ENCODE peak calls at places on chromosomes 3 and 15, in ten cellular contexts. J is HTR-8/SVneo; C is activated CD4-positive, alpha-beta T cell treated with anti-CD3 and anti-CD28 coated beads for 24 hours; N is stimulated activated CD4-positive, alpha-beta T cell treated with anti-CD3 and anti-CD28 coated beads, Interleukin-4, amount 100 ng/mL, for 48 hours; E is germinal center; F is activated gamma-delta T cell treated with anti-CD3 and anti-CD28 coated beads, Interleukin-2, amount 50 U/mL, for 16 hours; Y is amygdala; R is T-helper 17 cell; O is astrocyte of the spinal cord; Z is CD8-positive, alpha-beta T cell. G is an unnamed sample.

GRCh38 chr15:45364271-45364670 is 14.1 kb downstream of the GATM start:
- DNase-seq in J (no peak), C (no peak), N (no peak), E (no peak), F (no peak), Y (no peak), R (no peak), O (no peak), Z (no peak), G (no peak)

GRCh38 chr15:64732156-64732860 is 43.1 kb downstream of the RBPMS2 start:
- DNase-seq in J (no peak), C (no peak), N (no peak), E (no peak), F (no peak), Y (no peak), R (no peak), O (no peak), Z (no peak), G (no peak)

GRCh38 chr3:151216641-151217040 is 13.6 kb upstream of the GPR171 start:
- DNase-seq in J (no peak), C (no peak), N (no peak), E (no peak), F (no peak), Y (no peak), R (no peak), O (peak), Z (no peak), G (no peak)

GRCh38 chr3:133949438-133949837 is 53.8 kb upstream of the RAB6B start:
- DNase-seq in J (no peak), C (no peak), N (no peak), E (no peak), F (no peak), Y (no peak), R (no peak), O (no peak), Z (no peak), G (no peak)

GRCh38 chr15:68220967-68221366 is 8.6 kb downstream of the CLN6 start:
- DNase-seq in J (no peak), C (no peak), N (no peak), E (no peak), F (no peak), Y (no peak), R (no peak), O (no peak), Z (peak), G (no peak)

GRCh38 chr15:37289109-37289765 is 188.9 kb upstream of the MEIS2 start:
- DNase-seq in J (peak), C (no peak), N (no peak), E (no peak), F (no peak), Y (no peak), R (no peak), O (no peak), Z (no peak), G (no peak)

GRCh38 chr3:75341324-75342067 is 322.6 kb upstream of the FRG2C start:
- DNase-seq in J (no peak), C (no peak), N (no peak), E (no peak), F (no peak), Y (no peak), R (no peak), O (no peak), Z (no peak), G (no peak)

GRCh38 chr15:85379403-85380131 is 836 bp upstream of the AKAP13 start:
- DNase-seq in J (no peak), C (no peak), N (peak), E (peak), F (peak), Y (no peak), R (peak), O (no peak), Z (no peak), G (no peak)

GRCh38 chr3:141998674-141999290 is 122.3 kb downstream of the ATP1B3 start:
- DNase-seq in J (no peak), C (no peak), N (no peak), E (no peak), F (no peak), Y (no peak), R (no peak), O (peak), Z (no peak), G (peak)

GRCh38 chr15:101120961-101121360 is 130.9 kb downstream of the CHSY1 start:
- DNase-seq in J (no peak), C (no peak), N (no peak), E (no peak), F (no peak), Y (no peak), R (no peak), O (no peak), Z (no peak), G (no peak)

GRCh38 chr15:77021803-77022381 is 27.0 kb downstream of the PSTPIP1 start:
- DNase-seq in J (peak), C (no peak), N (peak), E (no peak), F (peak), Y (no peak), R (peak), O (peak), Z (peak), G (no peak)

GRCh38 chr3:107432013-107432515 is 54.8 kb downstream of the CCDC54 start:
- DNase-seq in J (no peak), C (no peak), N (no peak), E (peak), F (no peak), Y (no peak), R (no peak), O (no peak), Z (no peak), G (no peak)

GRCh38 chr15:60583946-60584345 is 105.0 kb upstream of the ICE2 start:
- DNase-seq in J (no peak), C (no peak), N (no peak), E (no peak), F (no peak), Y (no peak), R (no peak), O (no peak), Z (no peak), G (peak)